ENCODE peak calls at places on chromosome 18, in eight cellular contexts. P is heart left ventricle, F is A549, Z is upper lobe of left lung, L is sigmoid colon, S is uterus, Y is tibial nerve, E is lower leg skin. O is an unnamed sample.

GRCh38 chr18:79503891-79504475 is 108.3 kb downstream of the NFATC1 start:
- DNase-seq in Z (no peak), L (no peak), P (no peak), E (peak), S (peak), Y (no peak), F (no peak), O (no peak)

GRCh38 chr18:71784777-71785176 is 759.4 kb downstream of the CBLN2 start:
- DNase-seq in L (no peak), E (no peak), S (no peak), Z (no peak), F (no peak), P (no peak), Y (no peak), O (no peak)

GRCh38 chr18:45321520-45321919 is 293.8 kb upstream of the SLC14A2 start:
- DNase-seq in E (no peak), P (peak), S (no peak), L (no peak), F (no peak), Y (no peak), Z (no peak), O (no peak)

GRCh38 chr18:74930616-74931015 is 278.3 kb downstream of the PTGR3 start:
- DNase-seq in L (no peak), F (no peak), Y (no peak), S (no peak), P (no peak), E (no peak), Z (no peak), O (no peak)

GRCh38 chr18:61984293-61984692 is 91.5 kb upstream of the RNF152 start:
- DNase-seq in E (no peak), L (no peak), P (no peak), Y (no peak), S (no peak), F (no peak), Z (no peak), O (no peak)

GRCh38 chr18:3578621-3579020 is 128.6 kb downstream of the TGIF1 start:
- DNase-seq in E (no peak), P (no peak), Y (no peak), S (no peak), Z (no peak), L (no peak), F (no peak), O (no peak)

GRCh38 chr18:24544141-24544498 is 83.7 kb downstream of the HRH4 start:
- DNase-seq in F (peak), L (no peak), P (no peak), E (no peak), Y (peak), S (no peak), Z (no peak), O (no peak)

GRCh38 chr18:56461151-56461550 is 177.2 kb downstream of the TXNL1 start:
- DNase-seq in Y (no peak), P (no peak), Z (no peak), F (no peak), E (no peak), L (no peak), S (no peak), O (no peak)

GRCh38 chr18:68436485-68436884 is 278.4 kb downstream of the TMX3 start:
- DNase-seq in L (no peak), P (no peak), Y (no peak), Z (no peak), S (no peak), F (no peak), E (no peak), O (no peak)

GRCh38 chr18:7657050-7657449 is 89.9 kb downstream of the PTPRM start:
- DNase-seq in E (no peak), L (no peak), P (peak), Y (no peak), Z (no peak), S (no peak), F (no peak), O (no peak)

GRCh38 chr18:39840406-39840805 is 2114.6 kb upstream of the PIK3C3 start:
- DNase-seq in Z (no peak), S (no peak), Y (no peak), E (no peak), F (no peak), P (no peak), L (no peak), O (no peak)

GRCh38 chr18:63290456-63291200 is 28.9 kb downstream of the BCL2 start:
- DNase-seq in L (no peak), S (peak), Z (no peak), Y (no peak), E (no peak), P (no peak), F (no peak), O (no peak)

GRCh38 chr18:80056095-80056494 is 21.9 kb downstream of the RBFA start:
- DNase-seq in Z (no peak), P (no peak), E (no peak), Y (no peak), L (no peak), S (no peak), F (no peak), O (no peak)

GRCh38 chr18:78494204-78494603 is 485.4 kb upstream of the SALL3 start:
- DNase-seq in L (no peak), Z (no peak), S (no peak), F (no peak), Y (no peak), P (no peak), E (no peak), O (no peak)

GRCh38 chr18:36624451-36625167 is 204.2 kb downstream of the TPGS2 start:
- DNase-seq in P (no peak), Z (no peak), S (no peak), Y (no peak), E (no peak), F (no peak), L (no peak), O (no peak)

GRCh38 chr18:36316246-36316645 is 18.7 kb downstream of the FHOD3 start:
- DNase-seq in L (no peak), F (no peak), E (no peak), Y (no peak), S (no peak), Z (no peak), P (no peak), O (no peak)

GRCh38 chr18:26332991-26333390 is 106.7 kb downstream of the TAF4B start:
- DNase-seq in Z (no peak), P (no peak), L (no peak), F (no peak), Y (no peak), S (no peak), E (no peak), O (no peak)

GRCh38 chr18:56789004-56789888 is 138.1 kb downstream of the WDR7 start:
- DNase-seq in P (peak), L (no peak), Z (no peak), F (peak), E (no peak), S (no peak), Y (no peak), O (no peak)

GRCh38 chr18:62751341-62751821 is 36.0 kb downstream of the PHLPP1 start:
- DNase-seq in P (peak), S (no peak), E (no peak), L (no peak), F (no peak), Z (no peak), Y (no peak), O (no peak)

GRCh38 chr18:66495844-66496243 is 108.0 kb downstream of the CDH19 start:
- DNase-seq in E (no peak), Z (no peak), Y (peak), P (peak), F (no peak), S (no peak), L (no peak), O (no peak)

GRCh38 chr18:28269750-28270149 is 92.8 kb upstream of the CDH2 start:
- DNase-seq in P (no peak), L (no peak), Z (no peak), E (no peak), S (no peak), F (no peak), Y (no peak), O (no peak)

GRCh38 chr18:26432651-26433424 is 115.5 kb downstream of the KCTD1 start:
- DNase-seq in S (no peak), Z (no peak), Y (no peak), L (no peak), F (no peak), P (no peak), E (no peak), O (no peak)

GRCh38 chr18:2657788-2658458 is 2.4 kb downstream of the SMCHD1 start:
- DNase-seq in E (no peak), P (no peak), L (no peak), S (no peak), Z (no peak), F (no peak), Y (no peak), O (no peak)

GRCh38 chr18:46676162-46676830 is 19.3 kb upstream of the LOXHD1 start:
- DNase-seq in P (no peak), S (no peak), L (no peak), Y (no peak), E (no peak), F (no peak), Z (no peak), O (no peak)

GRCh38 chr18:64119916-64120315 is 29.0 kb downstream of the LINC00305 start:
- DNase-seq in F (no peak), Z (no peak), Y (no peak), L (no peak), E (no peak), S (no peak), P (no peak), O (no peak)

GRCh38 chr18:2104620-2105462 is 466.5 kb downstream of the METTL4 start:
- DNase-seq in S (no peak), F (peak), Z (peak), Y (no peak), L (no peak), E (no peak), P (peak), O (peak)

GRCh38 chr18:46322411-46322891 is 218.3 kb downstream of the HAUS1 start:
- DNase-seq in P (no peak), S (no peak), L (no peak), Z (no peak), Y (no peak), E (peak), F (no peak), O (no peak)

GRCh38 chr18:45566025-45566740 is 49.1 kb upstream of the SLC14A2 start:
- DNase-seq in Y (peak), P (peak), S (peak), F (no peak), Z (no peak), E (peak), L (no peak), O (no peak)

GRCh38 chr18:56052202-56052601 is 464.2 kb upstream of the TCF4 start:
- DNase-seq in L (no peak), Z (no peak), F (no peak), Y (no peak), E (no peak), S (no peak), P (no peak), O (no peak)

GRCh38 chr18:37270046-37270665 is 295.4 kb downstream of the CELF4 start:
- DNase-seq in Z (no peak), Y (peak), S (no peak), F (no peak), P (peak), E (no peak), L (no peak), O (no peak)

GRCh38 chr18:46754661-46755292 is 2.1 kb downstream of the ST8SIA5 start:
- DNase-seq in F (no peak), Y (no peak), P (peak), Z (peak), L (no peak), S (no peak), E (no peak), O (no peak)

GRCh38 chr18:79496978-79497637 is 101.4 kb downstream of the NFATC1 start:
- DNase-seq in L (peak), F (no peak), S (peak), P (peak), Y (peak), Z (peak), E (peak), O (no peak)

GRCh38 chr18:3799515-3799914 is 349.5 kb downstream of the TGIF1 start:
- DNase-seq in Y (no peak), E (no peak), Z (no peak), L (no peak), P (no peak), S (no peak), F (no peak), O (no peak)

DNA sequence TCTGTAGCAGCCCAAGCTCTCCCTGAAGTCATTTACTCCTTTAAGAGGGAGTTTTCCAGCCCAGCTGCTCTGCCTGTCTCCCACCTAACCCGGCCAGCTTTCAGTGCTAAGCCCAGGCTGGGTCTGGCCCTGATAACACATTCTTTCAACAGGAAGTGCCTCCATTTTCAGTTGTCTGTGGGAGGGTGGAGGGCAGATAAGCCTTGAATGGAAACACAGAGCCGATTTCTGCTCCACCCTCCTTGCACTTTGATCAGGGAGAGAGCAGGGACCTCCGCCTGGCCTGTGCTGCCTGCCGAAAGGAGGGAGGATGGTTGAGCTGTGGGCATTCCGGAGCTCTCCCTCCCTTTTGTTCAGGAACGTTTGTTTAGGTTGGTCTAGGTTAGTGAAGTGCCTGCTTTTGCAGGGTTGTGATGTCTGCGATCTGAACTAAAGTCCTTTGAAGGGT is 24.8 kb downstream of the GATA6 start:
- DNase-seq in E (no peak), F (no peak), Z (no peak), L (no peak), S (no peak), Y (no peak), P (no peak), O (no peak)
- TF ChIP-seq POLR2A in E (no peak), F (no peak), Z (no peak), L (no peak), S (no peak), Y (no peak), P (no peak), O (no peak)

DNA sequence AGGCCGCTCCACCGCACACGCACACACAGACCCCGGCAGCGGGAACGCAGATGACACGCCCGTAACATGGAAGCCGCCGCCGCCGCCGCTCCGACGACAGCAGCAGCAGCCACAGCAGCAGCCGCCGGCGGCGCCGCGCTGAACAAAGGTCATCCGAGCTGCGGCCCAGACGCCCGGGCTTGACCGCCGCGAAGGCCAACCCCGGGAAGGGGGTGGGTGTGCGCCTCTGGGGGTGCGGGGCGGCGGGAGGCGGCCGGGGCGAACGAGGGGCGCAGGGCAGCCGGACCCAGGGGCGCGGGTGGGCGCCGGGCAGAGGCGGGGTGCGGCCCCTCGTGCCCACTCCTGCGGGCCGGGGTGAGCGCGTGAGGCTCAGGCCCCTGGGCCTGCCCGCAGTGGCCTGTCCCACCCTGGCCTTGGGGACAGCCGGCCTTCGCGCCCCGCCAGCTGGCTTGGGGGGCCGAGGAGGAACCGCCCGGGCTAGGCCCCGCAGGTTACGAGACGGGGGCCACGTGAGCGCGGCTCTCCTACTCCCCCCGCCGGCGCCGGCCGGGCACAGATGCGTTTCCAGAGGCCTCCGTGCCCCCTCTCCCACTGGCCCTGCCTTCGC is 1.0 kb upstream of the ZNF532 start:
- DNase-seq in P (peak), Y (no peak), F (no peak), L (peak), Z (peak), S (peak), E (peak), O (peak)
- TF ChIP-seq POLR2A in P (no peak), Y (peak), F (peak), L (no peak), Z (peak), S (no peak), E (no peak), O (no peak)

GRCh38 chr18:8801263-8801901 is 96.0 kb downstream of the MTCL1 start:
- DNase-seq in L (no peak), P (no peak), S (no peak), Z (no peak), F (no peak), E (no peak), Y (no peak), O (no peak)
- TF ChIP-seq POLR2A in L (no peak), P (no peak), S (no peak), Z (no peak), F (no peak), E (no peak), Y (no peak), O (no peak)

GRCh38 chr18:12361770-12362378 is 15.2 kb downstream of the AFG3L2 start:
- DNase-seq in F (no peak), P (peak), Z (no peak), S (no peak), E (no peak), L (no peak), Y (no peak), O (no peak)

GRCh38 chr18:12362473-12363174 is 14.4 kb downstream of the AFG3L2 start:
- DNase-seq in L (no peak), F (no peak), E (no peak), Z (no peak), S (no peak), P (peak), Y (no peak), O (no peak)

DNA sequence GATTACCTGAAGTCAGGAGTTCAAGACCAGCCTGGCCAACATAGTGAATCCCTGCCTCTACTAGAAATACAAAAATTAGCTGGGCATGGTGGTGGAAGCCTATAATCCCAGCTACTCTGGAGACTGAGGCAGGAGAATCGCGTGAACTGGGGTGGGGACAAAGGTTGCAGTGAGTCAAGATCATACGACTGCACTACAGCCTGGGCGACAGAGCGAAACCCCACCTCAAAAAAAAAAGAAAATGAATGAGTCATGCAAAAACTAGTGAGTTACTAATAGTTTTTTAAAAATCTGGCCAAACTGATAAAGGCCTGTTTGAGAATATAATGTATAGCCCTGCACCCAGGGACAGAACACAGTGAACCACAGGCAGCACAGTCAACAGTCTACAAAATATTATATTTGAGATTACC is 17.5 kb downstream of the AFG3L2 start:
- DNase-seq in L (no peak), Z (no peak), Y (no peak), P (no peak), S (no peak), E (no peak), F (no peak), O (no peak)
- TF ChIP-seq POLR2A in L (no peak), Z (no peak), Y (no peak), P (no peak), S (no peak), E (no peak), F (no peak), O (no peak)

GRCh38 chr18:54240629-54241107 is 16.2 kb upstream of the MBD2 start:
- DNase-seq in P (peak), E (peak), Z (peak), L (no peak), Y (peak), F (no peak), S (no peak), O (no peak)
- TF ChIP-seq POLR2A in P (no peak), E (no peak), Z (peak), L (no peak), Y (no peak), F (no peak), S (no peak), O (no peak)

GRCh38 chr18:77101410-77102245 is 31.0 kb downstream of the MBP start:
- DNase-seq in F (peak), L (peak), Y (peak), P (peak), E (peak), Z (no peak), S (peak), O (no peak)
- TF ChIP-seq POLR2A in F (no peak), L (no peak), Y (no peak), P (no peak), E (no peak), Z (peak), S (no peak), O (peak)

DNA sequence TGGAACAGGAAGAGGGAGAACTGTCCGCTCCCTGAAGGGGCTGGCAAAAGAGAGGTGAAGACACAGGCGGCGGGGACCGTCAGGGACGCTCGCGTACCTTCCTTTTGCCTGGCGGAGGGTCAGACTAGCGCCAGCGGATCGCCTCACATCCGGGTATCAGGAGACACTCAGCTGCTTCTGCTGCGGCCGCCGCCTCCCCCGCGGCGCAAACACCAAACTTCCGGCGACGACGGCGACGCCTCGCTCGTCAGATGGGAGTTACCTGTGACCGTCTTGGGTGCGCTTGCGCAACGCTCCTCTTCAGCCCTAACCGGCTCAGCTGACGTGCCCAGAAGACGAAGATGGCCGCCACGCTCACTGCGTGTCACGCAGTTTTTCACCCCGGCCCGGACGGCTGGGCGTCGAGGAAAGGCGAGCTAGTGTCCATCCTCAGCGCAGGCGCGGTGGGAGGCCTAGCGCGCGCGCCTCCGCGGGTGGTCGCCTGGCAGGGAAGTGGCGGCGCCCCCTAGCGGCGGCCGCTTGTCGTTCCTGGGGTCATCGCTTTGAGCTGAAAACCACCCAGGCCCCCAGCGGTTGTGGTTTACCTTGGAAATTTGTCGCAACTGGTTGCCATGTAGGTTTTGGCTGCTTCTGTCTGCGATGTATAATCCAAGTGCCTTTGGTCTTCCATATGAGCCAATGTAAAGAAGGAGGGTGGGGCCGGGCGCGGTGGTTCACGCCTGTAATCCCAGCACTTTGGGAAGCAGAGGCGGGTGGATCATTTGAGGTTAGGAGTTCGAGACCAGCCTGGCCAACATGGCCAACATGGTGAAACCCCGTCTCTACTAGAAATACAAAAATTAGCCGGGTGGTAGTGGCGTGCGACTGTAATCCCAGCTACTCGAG is at the start of gene ESCO1:
- DNase-seq in S (peak), Z (peak), E (peak), Y (peak), F (peak), P (peak), L (peak), O (peak)
- TF ChIP-seq POLR2A in S (peak), Z (peak), E (no peak), Y (peak), F (peak), P (no peak), L (peak), O (peak)

O was measured in GM12892.